ENCODE peak calls at places on chromosome 13, in five cellular contexts. U is naive thymus-derived CD8-positive, alpha-beta T cell; M is NCI-H69; X is astrocyte of the spinal cord; P is NCI-H524. J is an unnamed sample.

GRCh38 chr13:23668557-23668956 is 98.3 kb downstream of the TNFRSF19 start:
- DNase-seq in M (no peak), X (no peak), P (no peak), U (no peak), J (no peak)

GRCh38 chr13:34076943-34077703 is 259.2 kb downstream of the RFC3 start:
- DNase-seq in M (peak; percentile 20), U (no peak), P (peak; percentile 17), X (peak; percentile 53), J (peak; percentile 34)

GRCh38 chr13:96229356-96229755 is 139.4 kb downstream of the HS6ST3 start:
- DNase-seq in U (no peak), X (no peak), P (peak; percentile 6), M (peak; percentile 45), J (no peak)

GRCh38 chr13:19181621-19182485 is at the start of gene TUBA3C:
- DNase-seq in P (no peak), X (no peak), U (no peak), M (no peak), J (no peak)

GRCh38 chr13:42760949-42761348 is 20.4 kb upstream of the FAM216B start:
- DNase-seq in P (no peak), U (no peak), X (peak; percentile 60), M (no peak), J (no peak)

GRCh38 chr13:104111031-104111430 is 1044.8 kb upstream of the SLC10A2 start:
- DNase-seq in X (no peak), U (no peak), M (no peak), P (no peak), J (no peak)

GRCh38 chr13:99542788-99543406 is 41.6 kb downstream of the TM9SF2 start:
- DNase-seq in P (no peak), U (no peak), X (no peak), M (no peak), J (no peak)

GRCh38 chr13:103140001-103140671 is 73.9 kb upstream of the SLC10A2 start:
- DNase-seq in P (peak; percentile 49), M (peak; percentile 69), X (peak; percentile 2), U (no peak), J (no peak)

GRCh38 chr13:40336228-40337221 is 329.9 kb downstream of the FOXO1 start:
- DNase-seq in U (no peak), M (no peak), P (no peak), X (no peak), J (no peak)

GRCh38 chr13:28817204-28817603 is 2.9 kb upstream of the MTUS2 start:
- DNase-seq in P (no peak), U (no peak), M (no peak), X (no peak), J (no peak)

GRCh38 chr13:37136633-37137032 is 31.2 kb upstream of the CSNK1A1L start:
- DNase-seq in M (no peak), U (no peak), P (no peak), X (no peak), J (no peak)

GRCh38 chr13:73059460-73060250 is 850 bp downstream of the KLF5 start:
- DNase-seq in U (no peak), M (peak; percentile 68), X (peak; percentile 58), P (peak; percentile 51), J (no peak)

GRCh38 chr13:57925250-57925649 is 293.7 kb downstream of the PCDH17 start:
- DNase-seq in P (no peak), M (peak; percentile 9), U (no peak), X (peak; percentile 5), J (no peak)